ENCODE peak calls at places on chromosomes 6 and 20, in ten cellular contexts. One of them, this sample, is unnamed.

GRCh38 chr6:138483911-138484731 is 15.2 kb downstream of the NHSL1 start:
- DNase-seq in fibroblast of lung: no peak
- DNase-seq in substantia nigra: no peak
- DNase-seq in stimulated activated CD4-positive, alpha-beta T cell treated with anti-CD3 and anti-CD28 coated beads, Interleukin-2, amount 100 ng/mL, for 48 hours: no peak
- DNase-seq in hepatocyte: no peak
- DNase-seq in A673: no peak
- DNase-seq in RPMI7951: no peak
- DNase-seq in IMR-90: no peak
- DNase-seq in osteocyte: no peak
- DNase-seq in activated CD4-positive, alpha-beta T cell treated with anti-CD3 and anti-CD28 coated beads for 48 hours: no peak
- DNase-seq in this sample: no peak

GRCh38 chr20:44335675-44336074 is 1.2 kb upstream of the R3HDML start:
- DNase-seq in IMR-90: no peak
- DNase-seq in stimulated activated CD4-positive, alpha-beta T cell treated with anti-CD3 and anti-CD28 coated beads, Interleukin-2, amount 100 ng/mL, for 48 hours: no peak
- DNase-seq in hepatocyte: no peak
- DNase-seq in A673: no peak
- DNase-seq in osteocyte: no peak
- DNase-seq in substantia nigra: no peak
- DNase-seq in RPMI7951: no peak
- DNase-seq in activated CD4-positive, alpha-beta T cell treated with anti-CD3 and anti-CD28 coated beads for 48 hours: no peak
- DNase-seq in fibroblast of lung: no peak
- DNase-seq in this sample: no peak

GRCh38 chr6:122622404-122622938 is 12.3 kb downstream of the PKIB start:
- DNase-seq in substantia nigra: no peak
- DNase-seq in A673: no peak
- DNase-seq in osteocyte: no peak
- DNase-seq in stimulated activated CD4-positive, alpha-beta T cell treated with anti-CD3 and anti-CD28 coated beads, Interleukin-2, amount 100 ng/mL, for 48 hours: no peak
- DNase-seq in IMR-90: no peak
- DNase-seq in fibroblast of lung: no peak
- DNase-seq in hepatocyte: peak
- DNase-seq in RPMI7951: no peak
- DNase-seq in activated CD4-positive, alpha-beta T cell treated with anti-CD3 and anti-CD28 coated beads for 48 hours: no peak
- DNase-seq in this sample: peak

GRCh38 chr6:92538296-92538695 is 881.1 kb downstream of the EPHA7 start:
- DNase-seq in fibroblast of lung: no peak
- DNase-seq in RPMI7951: no peak
- DNase-seq in IMR-90: no peak
- DNase-seq in stimulated activated CD4-positive, alpha-beta T cell treated with anti-CD3 and anti-CD28 coated beads, Interleukin-2, amount 100 ng/mL, for 48 hours: no peak
- DNase-seq in activated CD4-positive, alpha-beta T cell treated with anti-CD3 and anti-CD28 coated beads for 48 hours: no peak
- DNase-seq in A673: no peak
- DNase-seq in hepatocyte: no peak
- DNase-seq in osteocyte: no peak
- DNase-seq in substantia nigra: no peak
- DNase-seq in this sample: no peak

GRCh38 chr6:111872521-111873177 is 603 bp downstream of the FYN start:
- DNase-seq in osteocyte: no peak
- DNase-seq in hepatocyte: peak
- DNase-seq in activated CD4-positive, alpha-beta T cell treated with anti-CD3 and anti-CD28 coated beads for 48 hours: peak
- DNase-seq in fibroblast of lung: peak
- DNase-seq in IMR-90: peak
- DNase-seq in A673: no peak
- DNase-seq in RPMI7951: no peak
- DNase-seq in stimulated activated CD4-positive, alpha-beta T cell treated with anti-CD3 and anti-CD28 coated beads, Interleukin-2, amount 100 ng/mL, for 48 hours: peak
- DNase-seq in substantia nigra: peak
- DNase-seq in this sample: peak

GRCh38 chr20:31916724-31917123 is 35.1 kb downstream of the PDRG1 start:
- DNase-seq in activated CD4-positive, alpha-beta T cell treated with anti-CD3 and anti-CD28 coated beads for 48 hours: no peak
- DNase-seq in stimulated activated CD4-positive, alpha-beta T cell treated with anti-CD3 and anti-CD28 coated beads, Interleukin-2, amount 100 ng/mL, for 48 hours: no peak
- DNase-seq in osteocyte: no peak
- DNase-seq in IMR-90: no peak
- DNase-seq in RPMI7951: no peak
- DNase-seq in hepatocyte: no peak
- DNase-seq in A673: no peak
- DNase-seq in fibroblast of lung: no peak
- DNase-seq in substantia nigra: no peak
- DNase-seq in this sample: no peak

GRCh38 chr6:101883398-101883975 is 490.0 kb downstream of the GRIK2 start:
- DNase-seq in osteocyte: no peak
- DNase-seq in IMR-90: peak
- DNase-seq in activated CD4-positive, alpha-beta T cell treated with anti-CD3 and anti-CD28 coated beads for 48 hours: no peak
- DNase-seq in A673: no peak
- DNase-seq in substantia nigra: no peak
- DNase-seq in stimulated activated CD4-positive, alpha-beta T cell treated with anti-CD3 and anti-CD28 coated beads, Interleukin-2, amount 100 ng/mL, for 48 hours: no peak
- DNase-seq in fibroblast of lung: no peak
- DNase-seq in hepatocyte: peak
- DNase-seq in RPMI7951: no peak
- DNase-seq in this sample: peak

GRCh38 chr6:148495029-148495428 is 152.4 kb downstream of the SASH1 start:
- DNase-seq in osteocyte: no peak
- DNase-seq in fibroblast of lung: no peak
- DNase-seq in activated CD4-positive, alpha-beta T cell treated with anti-CD3 and anti-CD28 coated beads for 48 hours: no peak
- DNase-seq in stimulated activated CD4-positive, alpha-beta T cell treated with anti-CD3 and anti-CD28 coated beads, Interleukin-2, amount 100 ng/mL, for 48 hours: no peak
- DNase-seq in A673: no peak
- DNase-seq in hepatocyte: no peak
- DNase-seq in substantia nigra: no peak
- DNase-seq in RPMI7951: peak
- DNase-seq in IMR-90: no peak
- DNase-seq in this sample: no peak

GRCh38 chr6:2772840-2773239 is 7.6 kb downstream of the WRNIP1 start:
- DNase-seq in substantia nigra: no peak
- DNase-seq in hepatocyte: no peak
- DNase-seq in RPMI7951: no peak
- DNase-seq in IMR-90: no peak
- DNase-seq in activated CD4-positive, alpha-beta T cell treated with anti-CD3 and anti-CD28 coated beads for 48 hours: no peak
- DNase-seq in A673: no peak
- DNase-seq in osteocyte: no peak
- DNase-seq in stimulated activated CD4-positive, alpha-beta T cell treated with anti-CD3 and anti-CD28 coated beads, Interleukin-2, amount 100 ng/mL, for 48 hours: no peak
- DNase-seq in fibroblast of lung: no peak
- DNase-seq in this sample: no peak

GRCh38 chr6:158060447-158061360 is 79.0 kb downstream of the SYNJ2 start:
- DNase-seq in RPMI7951: peak
- DNase-seq in A673: peak
- DNase-seq in hepatocyte: peak
- DNase-seq in fibroblast of lung: peak
- DNase-seq in activated CD4-positive, alpha-beta T cell treated with anti-CD3 and anti-CD28 coated beads for 48 hours: no peak
- DNase-seq in stimulated activated CD4-positive, alpha-beta T cell treated with anti-CD3 and anti-CD28 coated beads, Interleukin-2, amount 100 ng/mL, for 48 hours: no peak
- DNase-seq in IMR-90: peak
- DNase-seq in substantia nigra: peak
- DNase-seq in osteocyte: no peak
- DNase-seq in this sample: peak

GRCh38 chr6:39029156-39030011 is 19.2 kb upstream of the GLP1R start:
- DNase-seq in activated CD4-positive, alpha-beta T cell treated with anti-CD3 and anti-CD28 coated beads for 48 hours: peak
- DNase-seq in A673: peak
- DNase-seq in osteocyte: no peak
- DNase-seq in RPMI7951: peak
- DNase-seq in fibroblast of lung: no peak
- DNase-seq in hepatocyte: peak
- DNase-seq in IMR-90: no peak
- DNase-seq in substantia nigra: no peak
- DNase-seq in stimulated activated CD4-positive, alpha-beta T cell treated with anti-CD3 and anti-CD28 coated beads, Interleukin-2, amount 100 ng/mL, for 48 hours: peak
- DNase-seq in this sample: peak

GRCh38 chr20:325889-326644 is 715 bp downstream of the SOX12 start:
- DNase-seq in activated CD4-positive, alpha-beta T cell treated with anti-CD3 and anti-CD28 coated beads for 48 hours: peak
- DNase-seq in IMR-90: peak
- DNase-seq in substantia nigra: peak
- DNase-seq in stimulated activated CD4-positive, alpha-beta T cell treated with anti-CD3 and anti-CD28 coated beads, Interleukin-2, amount 100 ng/mL, for 48 hours: peak
- DNase-seq in A673: peak
- DNase-seq in hepatocyte: peak
- DNase-seq in osteocyte: peak
- DNase-seq in fibroblast of lung: peak
- DNase-seq in RPMI7951: peak
- DNase-seq in this sample: peak

GRCh38 chr6:56764081-56764566 is 121.4 kb upstream of the DST start:
- DNase-seq in RPMI7951: peak
- DNase-seq in A673: peak
- DNase-seq in IMR-90: peak
- DNase-seq in stimulated activated CD4-positive, alpha-beta T cell treated with anti-CD3 and anti-CD28 coated beads, Interleukin-2, amount 100 ng/mL, for 48 hours: no peak
- DNase-seq in hepatocyte: peak
- DNase-seq in osteocyte: no peak
- DNase-seq in substantia nigra: peak
- DNase-seq in fibroblast of lung: peak
- DNase-seq in activated CD4-positive, alpha-beta T cell treated with anti-CD3 and anti-CD28 coated beads for 48 hours: no peak
- DNase-seq in this sample: peak

GRCh38 chr6:113120214-113120576 is 737.0 kb upstream of the MARCKS start:
- DNase-seq in A673: peak
- DNase-seq in substantia nigra: no peak
- DNase-seq in osteocyte: no peak
- DNase-seq in stimulated activated CD4-positive, alpha-beta T cell treated with anti-CD3 and anti-CD28 coated beads, Interleukin-2, amount 100 ng/mL, for 48 hours: no peak
- DNase-seq in IMR-90: peak
- DNase-seq in activated CD4-positive, alpha-beta T cell treated with anti-CD3 and anti-CD28 coated beads for 48 hours: no peak
- DNase-seq in RPMI7951: peak
- DNase-seq in hepatocyte: peak
- DNase-seq in fibroblast of lung: peak
- DNase-seq in this sample: peak

GRCh38 chr6:106927531-106928398 is 46.8 kb downstream of the CD24 start:
- DNase-seq in activated CD4-positive, alpha-beta T cell treated with anti-CD3 and anti-CD28 coated beads for 48 hours: peak
- DNase-seq in RPMI7951: peak
- DNase-seq in stimulated activated CD4-positive, alpha-beta T cell treated with anti-CD3 and anti-CD28 coated beads, Interleukin-2, amount 100 ng/mL, for 48 hours: peak
- DNase-seq in substantia nigra: no peak
- DNase-seq in A673: peak
- DNase-seq in fibroblast of lung: peak
- DNase-seq in hepatocyte: peak
- DNase-seq in IMR-90: peak
- DNase-seq in osteocyte: peak
- DNase-seq in this sample: peak

GRCh38 chr6:142846459-142846831 is 98.5 kb downstream of the HIVEP2 start:
- DNase-seq in substantia nigra: no peak
- DNase-seq in activated CD4-positive, alpha-beta T cell treated with anti-CD3 and anti-CD28 coated beads for 48 hours: no peak
- DNase-seq in osteocyte: no peak
- DNase-seq in stimulated activated CD4-positive, alpha-beta T cell treated with anti-CD3 and anti-CD28 coated beads, Interleukin-2, amount 100 ng/mL, for 48 hours: no peak
- DNase-seq in fibroblast of lung: peak
- DNase-seq in hepatocyte: no peak
- DNase-seq in IMR-90: peak
- DNase-seq in RPMI7951: peak
- DNase-seq in A673: no peak
- DNase-seq in this sample: peak

GRCh38 chr20:63502671-63503172 is 3.8 kb upstream of the EEF1A2 start:
- DNase-seq in IMR-90: no peak
- DNase-seq in substantia nigra: no peak
- DNase-seq in activated CD4-positive, alpha-beta T cell treated with anti-CD3 and anti-CD28 coated beads for 48 hours: no peak
- DNase-seq in osteocyte: no peak
- DNase-seq in fibroblast of lung: no peak
- DNase-seq in hepatocyte: no peak
- DNase-seq in A673: no peak
- DNase-seq in stimulated activated CD4-positive, alpha-beta T cell treated with anti-CD3 and anti-CD28 coated beads, Interleukin-2, amount 100 ng/mL, for 48 hours: no peak
- DNase-seq in RPMI7951: no peak
- DNase-seq in this sample: no peak

GRCh38 chr6:33630014-33630413 is 8.9 kb downstream of the ITPR3 start:
- DNase-seq in substantia nigra: no peak
- DNase-seq in RPMI7951: no peak
- DNase-seq in IMR-90: no peak
- DNase-seq in activated CD4-positive, alpha-beta T cell treated with anti-CD3 and anti-CD28 coated beads for 48 hours: peak
- DNase-seq in fibroblast of lung: no peak
- DNase-seq in A673: no peak
- DNase-seq in hepatocyte: no peak
- DNase-seq in osteocyte: no peak
- DNase-seq in stimulated activated CD4-positive, alpha-beta T cell treated with anti-CD3 and anti-CD28 coated beads, Interleukin-2, amount 100 ng/mL, for 48 hours: no peak
- DNase-seq in this sample: no peak

GRCh38 chr6:168208854-168209253 is 110.7 kb downstream of the DACT2 start:
- DNase-seq in osteocyte: no peak
- DNase-seq in A673: no peak
- DNase-seq in IMR-90: no peak
- DNase-seq in stimulated activated CD4-positive, alpha-beta T cell treated with anti-CD3 and anti-CD28 coated beads, Interleukin-2, amount 100 ng/mL, for 48 hours: no peak
- DNase-seq in hepatocyte: no peak
- DNase-seq in activated CD4-positive, alpha-beta T cell treated with anti-CD3 and anti-CD28 coated beads for 48 hours: no peak
- DNase-seq in substantia nigra: no peak
- DNase-seq in fibroblast of lung: no peak
- DNase-seq in RPMI7951: no peak
- DNase-seq in this sample: no peak

GRCh38 chr20:41218466-41218865 is 81.1 kb downstream of the PLCG1 start:
- DNase-seq in IMR-90: peak
- DNase-seq in hepatocyte: no peak
- DNase-seq in stimulated activated CD4-positive, alpha-beta T cell treated with anti-CD3 and anti-CD28 coated beads, Interleukin-2, amount 100 ng/mL, for 48 hours: no peak
- DNase-seq in substantia nigra: no peak
- DNase-seq in RPMI7951: peak
- DNase-seq in fibroblast of lung: no peak
- DNase-seq in A673: no peak
- DNase-seq in activated CD4-positive, alpha-beta T cell treated with anti-CD3 and anti-CD28 coated beads for 48 hours: no peak
- DNase-seq in osteocyte: no peak
- DNase-seq in this sample: peak

GRCh38 chr6:110414669-110415296 is 592 bp downstream of the DDO start:
- DNase-seq in osteocyte: peak
- DNase-seq in fibroblast of lung: peak
- DNase-seq in RPMI7951: no peak
- DNase-seq in substantia nigra: no peak
- DNase-seq in A673: no peak
- DNase-seq in hepatocyte: no peak
- DNase-seq in activated CD4-positive, alpha-beta T cell treated with anti-CD3 and anti-CD28 coated beads for 48 hours: no peak
- DNase-seq in stimulated activated CD4-positive, alpha-beta T cell treated with anti-CD3 and anti-CD28 coated beads, Interleukin-2, amount 100 ng/mL, for 48 hours: no peak
- DNase-seq in IMR-90: no peak
- DNase-seq in this sample: no peak

GRCh38 chr6:49519660-49520059 is 19.9 kb downstream of the GLYATL3 start:
- DNase-seq in RPMI7951: no peak
- DNase-seq in A673: no peak
- DNase-seq in hepatocyte: no peak
- DNase-seq in fibroblast of lung: no peak
- DNase-seq in stimulated activated CD4-positive, alpha-beta T cell treated with anti-CD3 and anti-CD28 coated beads, Interleukin-2, amount 100 ng/mL, for 48 hours: no peak
- DNase-seq in activated CD4-positive, alpha-beta T cell treated with anti-CD3 and anti-CD28 coated beads for 48 hours: no peak
- DNase-seq in substantia nigra: no peak
- DNase-seq in osteocyte: no peak
- DNase-seq in IMR-90: no peak
- DNase-seq in this sample: no peak

GRCh38 chr20:62395311-62396242 is 8.7 kb downstream of the RPS21 start:
- DNase-seq in fibroblast of lung: no peak
- DNase-seq in RPMI7951: no peak
- DNase-seq in osteocyte: no peak
- DNase-seq in IMR-90: no peak
- DNase-seq in hepatocyte: no peak
- DNase-seq in stimulated activated CD4-positive, alpha-beta T cell treated with anti-CD3 and anti-CD28 coated beads, Interleukin-2, amount 100 ng/mL, for 48 hours: no peak
- DNase-seq in activated CD4-positive, alpha-beta T cell treated with anti-CD3 and anti-CD28 coated beads for 48 hours: no peak
- DNase-seq in A673: no peak
- DNase-seq in substantia nigra: no peak
- DNase-seq in this sample: no peak

GRCh38 chr6:41286544-41287346 is at the start of gene TREM1:
- DNase-seq in activated CD4-positive, alpha-beta T cell treated with anti-CD3 and anti-CD28 coated beads for 48 hours: peak
- DNase-seq in substantia nigra: no peak
- DNase-seq in IMR-90: peak
- DNase-seq in osteocyte: no peak
- DNase-seq in RPMI7951: peak
- DNase-seq in hepatocyte: peak
- DNase-seq in A673: no peak
- DNase-seq in fibroblast of lung: peak
- DNase-seq in stimulated activated CD4-positive, alpha-beta T cell treated with anti-CD3 and anti-CD28 coated beads, Interleukin-2, amount 100 ng/mL, for 48 hours: no peak
- DNase-seq in this sample: peak

GRCh38 chr6:31559958-31560696 is 12.0 kb upstream of the LTA start:
- DNase-seq in substantia nigra: peak
- DNase-seq in activated CD4-positive, alpha-beta T cell treated with anti-CD3 and anti-CD28 coated beads for 48 hours: peak
- DNase-seq in hepatocyte: peak
- DNase-seq in fibroblast of lung: peak
- DNase-seq in IMR-90: peak
- DNase-seq in osteocyte: no peak
- DNase-seq in stimulated activated CD4-positive, alpha-beta T cell treated with anti-CD3 and anti-CD28 coated beads, Interleukin-2, amount 100 ng/mL, for 48 hours: no peak
- DNase-seq in RPMI7951: peak
- DNase-seq in A673: no peak
- DNase-seq in this sample: peak

GRCh38 chr20:16929756-16930155 is 181.6 kb downstream of the OTOR start:
- DNase-seq in hepatocyte: no peak
- DNase-seq in osteocyte: no peak
- DNase-seq in fibroblast of lung: no peak
- DNase-seq in A673: no peak
- DNase-seq in activated CD4-positive, alpha-beta T cell treated with anti-CD3 and anti-CD28 coated beads for 48 hours: no peak
- DNase-seq in stimulated activated CD4-positive, alpha-beta T cell treated with anti-CD3 and anti-CD28 coated beads, Interleukin-2, amount 100 ng/mL, for 48 hours: no peak
- DNase-seq in IMR-90: peak
- DNase-seq in substantia nigra: no peak
- DNase-seq in RPMI7951: no peak
- DNase-seq in this sample: peak

GRCh38 chr6:119717942-119718341 is 368.4 kb upstream of the MAN1A1 start:
- DNase-seq in activated CD4-positive, alpha-beta T cell treated with anti-CD3 and anti-CD28 coated beads for 48 hours: no peak
- DNase-seq in osteocyte: no peak
- DNase-seq in A673: no peak
- DNase-seq in IMR-90: no peak
- DNase-seq in hepatocyte: no peak
- DNase-seq in substantia nigra: no peak
- DNase-seq in RPMI7951: no peak
- DNase-seq in fibroblast of lung: no peak
- DNase-seq in stimulated activated CD4-positive, alpha-beta T cell treated with anti-CD3 and anti-CD28 coated beads, Interleukin-2, amount 100 ng/mL, for 48 hours: no peak
- DNase-seq in this sample: no peak

GRCh38 chr6:42315991-42316378 is 98.3 kb upstream of the MRPS10 start:
- DNase-seq in RPMI7951: peak
- DNase-seq in IMR-90: peak
- DNase-seq in substantia nigra: no peak
- DNase-seq in A673: no peak
- DNase-seq in stimulated activated CD4-positive, alpha-beta T cell treated with anti-CD3 and anti-CD28 coated beads, Interleukin-2, amount 100 ng/mL, for 48 hours: peak
- DNase-seq in activated CD4-positive, alpha-beta T cell treated with anti-CD3 and anti-CD28 coated beads for 48 hours: peak
- DNase-seq in hepatocyte: peak
- DNase-seq in fibroblast of lung: peak
- DNase-seq in osteocyte: no peak
- DNase-seq in this sample: peak